ENCODE peak calls at places on chromosomes 16 and 17, in eight cellular contexts. One of them, this sample, is unnamed.

GRCh38 chr17:17750881-17751280 is 69.6 kb downstream of the RAI1 start:
- DNase-seq in neural progenitor cell: no peak
- DNase-seq in brain microvascular endothelial cell: no peak
- DNase-seq in IMR-90: no peak
- DNase-seq in A673: no peak
- DNase-seq in cardiac fibroblast: no peak
- DNase-seq in pancreas: no peak
- DNase-seq in A549: no peak
- DNase-seq in this sample: no peak

GRCh38 chr17:28946239-28946638 is 5.1 kb downstream of the PHF12 start:
- DNase-seq in A673: peak; percentile 85
- DNase-seq in cardiac fibroblast: peak; percentile 58
- DNase-seq in A549: no peak
- DNase-seq in IMR-90: peak; percentile 78
- DNase-seq in brain microvascular endothelial cell: peak; percentile 78
- DNase-seq in pancreas: no peak
- DNase-seq in neural progenitor cell: no peak
- DNase-seq in this sample: no peak

GRCh38 chr17:12398636-12399035 is 267.1 kb upstream of the MYOCD start:
- DNase-seq in A673: no peak
- DNase-seq in IMR-90: no peak
- DNase-seq in A549: no peak
- DNase-seq in neural progenitor cell: no peak
- DNase-seq in pancreas: no peak
- DNase-seq in cardiac fibroblast: peak; percentile 6
- DNase-seq in brain microvascular endothelial cell: no peak
- DNase-seq in this sample: no peak

GRCh38 chr17:53655591-53655990 is 167.1 kb upstream of the KIF2B start:
- DNase-seq in IMR-90: peak; percentile 25
- DNase-seq in neural progenitor cell: no peak
- DNase-seq in cardiac fibroblast: no peak
- DNase-seq in brain microvascular endothelial cell: no peak
- DNase-seq in A549: no peak
- DNase-seq in A673: no peak
- DNase-seq in pancreas: no peak
- DNase-seq in this sample: no peak

GRCh38 chr17:80030730-80031410 is 4.8 kb downstream of the TBC1D16 start:
- DNase-seq in brain microvascular endothelial cell: no peak
- DNase-seq in cardiac fibroblast: no peak
- DNase-seq in pancreas: peak; percentile 87
- DNase-seq in A549: no peak
- DNase-seq in neural progenitor cell: no peak
- DNase-seq in IMR-90: no peak
- DNase-seq in A673: no peak
- DNase-seq in this sample: peak; percentile 80

GRCh38 chr17:73924488-73925186 is 278.8 kb upstream of the RPL38 start:
- DNase-seq in A549: no peak
- DNase-seq in A673: peak; percentile 65
- DNase-seq in brain microvascular endothelial cell: no peak
- DNase-seq in neural progenitor cell: peak; percentile 18
- DNase-seq in cardiac fibroblast: no peak
- DNase-seq in pancreas: no peak
- DNase-seq in IMR-90: no peak
- DNase-seq in this sample: no peak

GRCh38 chr16:30491744-30492308 is 19.3 kb downstream of the ITGAL start:
- DNase-seq in brain microvascular endothelial cell: peak; percentile 80
- DNase-seq in pancreas: no peak
- DNase-seq in cardiac fibroblast: peak; percentile 76
- DNase-seq in A673: peak; percentile 86
- DNase-seq in IMR-90: peak; percentile 83
- DNase-seq in A549: peak; percentile 66
- DNase-seq in neural progenitor cell: no peak
- DNase-seq in this sample: peak; percentile 50

GRCh38 chr16:67329901-67330300 is 3.3 kb downstream of the LRRC36 start:
- DNase-seq in brain microvascular endothelial cell: no peak
- DNase-seq in pancreas: no peak
- DNase-seq in A673: no peak
- DNase-seq in IMR-90: no peak
- DNase-seq in neural progenitor cell: no peak
- DNase-seq in cardiac fibroblast: no peak
- DNase-seq in A549: no peak
- DNase-seq in this sample: no peak

GRCh38 chr17:66466933-66467367 is 164.5 kb downstream of the PRKCA start:
- DNase-seq in brain microvascular endothelial cell: peak; percentile 99
- DNase-seq in pancreas: no peak
- DNase-seq in cardiac fibroblast: peak; percentile 98
- DNase-seq in A673: peak; percentile 89
- DNase-seq in neural progenitor cell: no peak
- DNase-seq in IMR-90: peak; percentile 100
- DNase-seq in A549: peak; percentile 97
- DNase-seq in this sample: peak; percentile 65

GRCh38 chr16:28200661-28201060 is 11.1 kb downstream of the XPO6 start:
- DNase-seq in brain microvascular endothelial cell: no peak
- DNase-seq in A549: no peak
- DNase-seq in A673: no peak
- DNase-seq in neural progenitor cell: no peak
- DNase-seq in pancreas: no peak
- DNase-seq in cardiac fibroblast: no peak
- DNase-seq in IMR-90: no peak
- DNase-seq in this sample: no peak

GRCh38 chr16:28204622-28205021 is 7.1 kb downstream of the XPO6 start:
- DNase-seq in IMR-90: no peak
- DNase-seq in cardiac fibroblast: no peak
- DNase-seq in A549: no peak
- DNase-seq in brain microvascular endothelial cell: no peak
- DNase-seq in pancreas: no peak
- DNase-seq in neural progenitor cell: no peak
- DNase-seq in A673: no peak
- DNase-seq in this sample: no peak

GRCh38 chr16:28205117-28205899 is 6.5 kb downstream of the XPO6 start:
- DNase-seq in IMR-90: no peak
- DNase-seq in pancreas: no peak
- DNase-seq in cardiac fibroblast: no peak
- DNase-seq in A549: no peak
- DNase-seq in brain microvascular endothelial cell: no peak
- DNase-seq in A673: no peak
- DNase-seq in neural progenitor cell: no peak
- DNase-seq in this sample: no peak

GRCh38 chr16:28204211-28204610 is 7.6 kb downstream of the XPO6 start:
- DNase-seq in pancreas: no peak
- DNase-seq in A673: no peak
- DNase-seq in IMR-90: no peak
- DNase-seq in A549: no peak
- DNase-seq in cardiac fibroblast: no peak
- DNase-seq in neural progenitor cell: no peak
- DNase-seq in brain microvascular endothelial cell: no peak
- DNase-seq in this sample: no peak

DNA sequence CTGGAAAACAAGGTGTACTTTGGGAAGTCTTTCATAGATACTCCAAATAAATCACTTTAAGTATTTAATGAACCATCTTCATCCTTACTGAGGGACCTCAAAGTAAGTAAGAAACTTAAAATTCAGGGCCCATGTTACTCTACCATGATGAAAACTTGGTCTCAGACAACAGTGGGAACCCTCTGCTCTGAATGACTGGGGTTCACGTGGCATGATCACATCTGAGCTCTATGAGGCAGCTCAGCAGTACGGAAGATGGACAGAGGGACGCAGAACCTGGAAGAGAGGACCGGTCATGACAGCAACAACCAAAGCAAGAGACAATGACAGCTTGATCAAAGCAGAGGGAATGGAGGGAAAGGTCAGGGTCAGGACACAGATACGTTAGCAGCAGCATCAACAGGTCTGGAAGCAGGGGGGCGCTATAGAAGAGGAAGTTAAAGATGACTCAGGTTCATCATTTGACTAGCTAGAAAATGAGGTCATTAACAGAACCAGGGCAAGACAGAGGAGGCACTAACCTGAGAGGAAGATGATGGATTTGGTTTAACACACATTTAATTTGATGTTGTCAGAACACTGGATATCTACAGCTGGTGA is 9.5 kb downstream of the XPO6 start:
- DNase-seq in neural progenitor cell: no peak
- DNase-seq in pancreas: no peak
- DNase-seq in A549: no peak
- DNase-seq in IMR-90: no peak
- DNase-seq in brain microvascular endothelial cell: no peak
- DNase-seq in A673: no peak
- DNase-seq in cardiac fibroblast: no peak
- DNase-seq in this sample: no peak
- TF ChIP-seq CTCF in neural progenitor cell: no peak
- TF ChIP-seq CTCF in pancreas: no peak
- TF ChIP-seq CTCF in A549: no peak
- TF ChIP-seq CTCF in IMR-90: no peak
- TF ChIP-seq CTCF in brain microvascular endothelial cell: peak; percentile 25
- TF ChIP-seq CTCF in A673: peak; percentile 16
- TF ChIP-seq CTCF in cardiac fibroblast: no peak
- TF ChIP-seq CTCF in this sample: no peak

GRCh38 chr17:5439446-5439764 is 450 bp upstream of the C1QBP start:
- DNase-seq in cardiac fibroblast: no peak
- DNase-seq in neural progenitor cell: no peak
- DNase-seq in brain microvascular endothelial cell: no peak
- DNase-seq in IMR-90: no peak
- DNase-seq in pancreas: no peak
- DNase-seq in A549: no peak
- DNase-seq in A673: no peak
- DNase-seq in this sample: no peak
- TF ChIP-seq CTCF in cardiac fibroblast: no peak
- TF ChIP-seq CTCF in neural progenitor cell: peak; percentile 27
- TF ChIP-seq CTCF in brain microvascular endothelial cell: no peak
- TF ChIP-seq CTCF in IMR-90: no peak
- TF ChIP-seq CTCF in pancreas: no peak
- TF ChIP-seq CTCF in A549: peak; percentile 34
- TF ChIP-seq CTCF in A673: peak; percentile 20
- TF ChIP-seq CTCF in this sample: no peak

GRCh38 chr16:88337538-88337937 is 45.2 kb upstream of the ZNF469 start:
- DNase-seq in A673: no peak
- DNase-seq in neural progenitor cell: no peak
- DNase-seq in IMR-90: no peak
- DNase-seq in brain microvascular endothelial cell: no peak
- DNase-seq in A549: no peak
- DNase-seq in cardiac fibroblast: no peak
- DNase-seq in pancreas: no peak
- DNase-seq in this sample: no peak

GRCh38 chr16:88339926-88340754 is 42.6 kb upstream of the ZNF469 start:
- DNase-seq in A673: no peak
- DNase-seq in cardiac fibroblast: no peak
- DNase-seq in A549: no peak
- DNase-seq in pancreas: no peak
- DNase-seq in brain microvascular endothelial cell: no peak
- DNase-seq in IMR-90: no peak
- DNase-seq in neural progenitor cell: no peak
- DNase-seq in this sample: no peak

GRCh38 chr16:88338896-88339295 is 43.9 kb upstream of the ZNF469 start:
- DNase-seq in cardiac fibroblast: no peak
- DNase-seq in pancreas: no peak
- DNase-seq in IMR-90: no peak
- DNase-seq in A673: no peak
- DNase-seq in neural progenitor cell: no peak
- DNase-seq in A549: no peak
- DNase-seq in brain microvascular endothelial cell: no peak
- DNase-seq in this sample: no peak

GRCh38 chr16:88337021-88337420 is 45.7 kb upstream of the ZNF469 start:
- DNase-seq in cardiac fibroblast: no peak
- DNase-seq in A673: no peak
- DNase-seq in brain microvascular endothelial cell: peak; percentile 51
- DNase-seq in neural progenitor cell: no peak
- DNase-seq in IMR-90: peak; percentile 10
- DNase-seq in pancreas: no peak
- DNase-seq in A549: no peak
- DNase-seq in this sample: no peak

GRCh38 chr16:88338111-88338510 is 44.6 kb upstream of the ZNF469 start:
- DNase-seq in IMR-90: no peak
- DNase-seq in A549: no peak
- DNase-seq in pancreas: no peak
- DNase-seq in cardiac fibroblast: no peak
- DNase-seq in brain microvascular endothelial cell: no peak
- DNase-seq in neural progenitor cell: no peak
- DNase-seq in A673: no peak
- DNase-seq in this sample: no peak
- TF ChIP-seq CTCF in IMR-90: no peak
- TF ChIP-seq CTCF in A549: no peak
- TF ChIP-seq CTCF in pancreas: no peak
- TF ChIP-seq CTCF in cardiac fibroblast: peak; percentile 24
- TF ChIP-seq CTCF in brain microvascular endothelial cell: peak; percentile 52
- TF ChIP-seq CTCF in neural progenitor cell: no peak
- TF ChIP-seq CTCF in A673: no peak
- TF ChIP-seq CTCF in this sample: no peak

GRCh38 chr16:23156946-23157460 is 7.8 kb upstream of the USP31 start:
- DNase-seq in cardiac fibroblast: no peak
- DNase-seq in neural progenitor cell: no peak
- DNase-seq in brain microvascular endothelial cell: no peak
- DNase-seq in A549: no peak
- DNase-seq in IMR-90: no peak
- DNase-seq in pancreas: no peak
- DNase-seq in A673: no peak
- DNase-seq in this sample: no peak

GRCh38 chr16:23158114-23158513 is 8.9 kb upstream of the USP31 start:
- DNase-seq in brain microvascular endothelial cell: no peak
- DNase-seq in pancreas: no peak
- DNase-seq in neural progenitor cell: no peak
- DNase-seq in A549: no peak
- DNase-seq in cardiac fibroblast: no peak
- DNase-seq in A673: no peak
- DNase-seq in IMR-90: no peak
- DNase-seq in this sample: no peak

GRCh38 chr16:23152386-23153178 is 3.3 kb upstream of the USP31 start:
- DNase-seq in A673: no peak
- DNase-seq in brain microvascular endothelial cell: no peak
- DNase-seq in neural progenitor cell: no peak
- DNase-seq in cardiac fibroblast: no peak
- DNase-seq in IMR-90: no peak
- DNase-seq in A549: no peak
- DNase-seq in pancreas: no peak
- DNase-seq in this sample: no peak

GRCh38 chr16:23156110-23156509 is 6.9 kb upstream of the USP31 start:
- DNase-seq in A549: no peak
- DNase-seq in neural progenitor cell: no peak
- DNase-seq in pancreas: no peak
- DNase-seq in A673: no peak
- DNase-seq in cardiac fibroblast: no peak
- DNase-seq in brain microvascular endothelial cell: no peak
- DNase-seq in IMR-90: no peak
- DNase-seq in this sample: no peak

DNA sequence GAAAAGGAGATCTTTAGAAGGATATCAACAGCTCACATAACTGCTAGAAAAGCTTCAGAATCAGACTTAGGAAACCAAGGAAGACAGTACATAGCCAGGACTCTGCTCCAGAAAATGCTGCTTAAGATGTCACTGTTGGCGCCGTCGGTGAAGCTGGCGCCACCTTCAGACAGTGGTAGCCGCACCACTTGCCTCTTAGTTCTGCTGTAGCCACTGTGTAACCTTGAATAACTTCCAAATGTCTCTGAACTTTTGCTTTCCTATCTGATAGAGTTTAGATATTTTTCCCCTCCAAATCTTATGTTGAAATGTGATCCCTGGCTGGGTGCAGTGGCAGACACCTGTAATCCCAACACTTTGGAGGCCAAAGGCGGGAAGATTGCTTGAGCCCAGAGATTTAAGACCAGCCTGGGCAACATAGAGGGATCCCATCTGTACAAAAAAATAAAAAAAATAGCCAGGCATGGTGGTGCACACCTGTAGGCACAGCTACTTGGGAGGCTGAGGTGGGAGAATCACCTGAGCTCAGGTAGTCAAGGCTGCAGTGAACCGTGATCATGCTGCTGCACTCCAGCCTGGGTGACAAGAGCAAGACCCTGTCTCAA is 6.3 kb upstream of the USP31 start:
- DNase-seq in IMR-90: no peak
- DNase-seq in A549: no peak
- DNase-seq in A673: peak; percentile 44
- DNase-seq in brain microvascular endothelial cell: no peak
- DNase-seq in cardiac fibroblast: peak; percentile 33
- DNase-seq in neural progenitor cell: peak; percentile 45
- DNase-seq in pancreas: no peak
- DNase-seq in this sample: peak; percentile 21
- TF ChIP-seq CTCF in IMR-90: peak; percentile 21
- TF ChIP-seq CTCF in A549: peak; percentile 47
- TF ChIP-seq CTCF in A673: peak; percentile 70
- TF ChIP-seq CTCF in brain microvascular endothelial cell: peak; percentile 64
- TF ChIP-seq CTCF in cardiac fibroblast: peak; percentile 43
- TF ChIP-seq CTCF in neural progenitor cell: peak; percentile 54
- TF ChIP-seq CTCF in pancreas: no peak
- TF ChIP-seq CTCF in this sample: peak; percentile 16